ENCODE peak calls at places on chromosomes 4 and X, in four cellular contexts. One of them, this sample, is unnamed.

GRCh38 chr4:140743194-140743931 is 12.8 kb downstream of the TBC1D9 start:
- DNase-seq in NCI-H146: peak
- DNase-seq in naive thymus-derived CD4-positive, alpha-beta T cell: no peak
- DNase-seq in activated CD4-positive, alpha-beta memory T cell treated with anti-CD3 and anti-CD28 coated beads for 36 hours: no peak
- DNase-seq in this sample: peak

GRCh38 chr4:149897784-149898183 is 82.1 kb upstream of the IQCM start:
- DNase-seq in activated CD4-positive, alpha-beta memory T cell treated with anti-CD3 and anti-CD28 coated beads for 36 hours: no peak
- DNase-seq in naive thymus-derived CD4-positive, alpha-beta T cell: no peak
- DNase-seq in NCI-H146: no peak
- DNase-seq in this sample: peak

GRCh38 chrX:65866146-65866545 is 173.7 kb downstream of the VSIG4 start:
- DNase-seq in activated CD4-positive, alpha-beta memory T cell treated with anti-CD3 and anti-CD28 coated beads for 36 hours: peak
- DNase-seq in naive thymus-derived CD4-positive, alpha-beta T cell: no peak
- DNase-seq in NCI-H146: no peak
- DNase-seq in this sample: no peak

GRCh38 chr4:113637363-113637762 is 124.2 kb downstream of the CAMK2D start:
- DNase-seq in NCI-H146: no peak
- DNase-seq in naive thymus-derived CD4-positive, alpha-beta T cell: no peak
- DNase-seq in activated CD4-positive, alpha-beta memory T cell treated with anti-CD3 and anti-CD28 coated beads for 36 hours: no peak
- DNase-seq in this sample: no peak

GRCh38 chr4:76515975-76516853 is 81.2 kb downstream of the SHROOM3 start:
- DNase-seq in NCI-H146: no peak
- DNase-seq in activated CD4-positive, alpha-beta memory T cell treated with anti-CD3 and anti-CD28 coated beads for 36 hours: peak
- DNase-seq in naive thymus-derived CD4-positive, alpha-beta T cell: no peak
- DNase-seq in this sample: no peak

GRCh38 chr4:45100936-45101818 is 374.8 kb upstream of the GNPDA2 start:
- DNase-seq in NCI-H146: no peak
- DNase-seq in activated CD4-positive, alpha-beta memory T cell treated with anti-CD3 and anti-CD28 coated beads for 36 hours: no peak
- DNase-seq in naive thymus-derived CD4-positive, alpha-beta T cell: no peak
- DNase-seq in this sample: no peak

GRCh38 chr4:47519239-47519883 is 34.3 kb downstream of the ATP10D start:
- DNase-seq in NCI-H146: no peak
- DNase-seq in naive thymus-derived CD4-positive, alpha-beta T cell: no peak
- DNase-seq in activated CD4-positive, alpha-beta memory T cell treated with anti-CD3 and anti-CD28 coated beads for 36 hours: no peak
- DNase-seq in this sample: no peak

GRCh38 chrX:52923781-52924241 is 26.7 kb downstream of the FAM156B start:
- DNase-seq in naive thymus-derived CD4-positive, alpha-beta T cell: no peak
- DNase-seq in NCI-H146: no peak
- DNase-seq in activated CD4-positive, alpha-beta memory T cell treated with anti-CD3 and anti-CD28 coated beads for 36 hours: no peak
- DNase-seq in this sample: peak

GRCh38 chrX:25941559-25942250 is 196.4 kb upstream of the MAGEB18 start:
- DNase-seq in naive thymus-derived CD4-positive, alpha-beta T cell: no peak
- DNase-seq in activated CD4-positive, alpha-beta memory T cell treated with anti-CD3 and anti-CD28 coated beads for 36 hours: no peak
- DNase-seq in NCI-H146: no peak
- DNase-seq in this sample: no peak

GRCh38 chrX:103480526-103480925 is 38.8 kb downstream of the RAB40A start:
- DNase-seq in naive thymus-derived CD4-positive, alpha-beta T cell: no peak
- DNase-seq in NCI-H146: no peak
- DNase-seq in activated CD4-positive, alpha-beta memory T cell treated with anti-CD3 and anti-CD28 coated beads for 36 hours: no peak
- DNase-seq in this sample: no peak

GRCh38 chr4:53189011-53189410 is 176.8 kb downstream of the SCFD2 start:
- DNase-seq in NCI-H146: no peak
- DNase-seq in naive thymus-derived CD4-positive, alpha-beta T cell: no peak
- DNase-seq in activated CD4-positive, alpha-beta memory T cell treated with anti-CD3 and anti-CD28 coated beads for 36 hours: no peak
- DNase-seq in this sample: no peak

GRCh38 chrX:110241816-110242215 is 76.1 kb downstream of the AMMECR1 start:
- DNase-seq in naive thymus-derived CD4-positive, alpha-beta T cell: no peak
- DNase-seq in NCI-H146: no peak
- DNase-seq in activated CD4-positive, alpha-beta memory T cell treated with anti-CD3 and anti-CD28 coated beads for 36 hours: no peak
- DNase-seq in this sample: no peak

GRCh38 chr4:126271266-126271665 is 956.5 kb downstream of the FAT4 start:
- DNase-seq in activated CD4-positive, alpha-beta memory T cell treated with anti-CD3 and anti-CD28 coated beads for 36 hours: no peak
- DNase-seq in NCI-H146: no peak
- DNase-seq in naive thymus-derived CD4-positive, alpha-beta T cell: no peak
- DNase-seq in this sample: no peak

GRCh38 chr4:35252866-35253265 is 991.4 kb downstream of the ARAP2 start:
- DNase-seq in activated CD4-positive, alpha-beta memory T cell treated with anti-CD3 and anti-CD28 coated beads for 36 hours: no peak
- DNase-seq in naive thymus-derived CD4-positive, alpha-beta T cell: no peak
- DNase-seq in NCI-H146: no peak
- DNase-seq in this sample: no peak

GRCh38 chr4:19266566-19266965 is 985.1 kb upstream of the SLIT2 start:
- DNase-seq in NCI-H146: no peak
- DNase-seq in naive thymus-derived CD4-positive, alpha-beta T cell: no peak
- DNase-seq in activated CD4-positive, alpha-beta memory T cell treated with anti-CD3 and anti-CD28 coated beads for 36 hours: no peak
- DNase-seq in this sample: no peak

GRCh38 chrX:153317996-153318722 is 3.4 kb downstream of the PNMA6F start:
- DNase-seq in activated CD4-positive, alpha-beta memory T cell treated with anti-CD3 and anti-CD28 coated beads for 36 hours: no peak
- DNase-seq in naive thymus-derived CD4-positive, alpha-beta T cell: no peak
- DNase-seq in NCI-H146: no peak
- DNase-seq in this sample: no peak